ENCODE peak calls at places on chromosome 4, in ten cellular contexts. A is putamen; I is glomerular endothelial cell; N is mesendoderm; T is endothelial cell of umbilical vein; S is uterus; H is activated CD8-positive, alpha-beta memory T cell treated with anti-CD3 and anti-CD28 coated beads, Interleukin-2, amount 50 U/mL, for 48 hours; R is fibroblast of villous mesenchyme; G is smooth muscle cell of the brain vasculature; X is NCI-H460. Y is an unnamed sample.

GRCh38 chr4:67871867-67872266 is 11.9 kb downstream of the TMPRSS11D start:
- DNase-seq in A (no peak), I (peak; percentile 22), N (peak; percentile 44), T (peak; percentile 74), S (no peak), H (no peak), R (peak; percentile 60), G (no peak), X (peak; percentile 21), Y (no peak)

GRCh38 chr4:100827756-100828155 is 309.9 kb upstream of the EMCN start:
- DNase-seq in A (no peak), I (no peak), N (no peak), T (no peak), S (no peak), H (no peak), R (no peak), G (no peak), X (no peak), Y (no peak)

GRCh38 chr4:83179205-83179604 is 64.7 kb upstream of the PLAC8 start:
- DNase-seq in A (no peak), I (no peak), N (no peak), T (no peak), S (no peak), H (no peak), R (peak; percentile 3), G (no peak), X (no peak), Y (no peak)

GRCh38 chr4:127844605-127845116 is 36.0 kb upstream of the PLK4 start:
- DNase-seq in A (peak; percentile 8), I (no peak), N (peak; percentile 59), T (no peak), S (no peak), H (no peak), R (no peak), G (no peak), X (no peak), Y (no peak)

GRCh38 chr4:170089274-170089742 is 448 bp downstream of the AADAT start:
- DNase-seq in A (peak; percentile 48), I (peak; percentile 16), N (peak; percentile 72), T (peak; percentile 44), S (no peak), H (no peak), R (peak; percentile 40), G (no peak), X (peak; percentile 15), Y (peak; percentile 43)

GRCh38 chr4:28378109-28378830 is 1517.6 kb downstream of the STIM2 start:
- DNase-seq in A (no peak), I (no peak), N (peak; percentile 54), T (no peak), S (no peak), H (no peak), R (no peak), G (no peak), X (no peak), Y (no peak)

GRCh38 chr4:166280642-166281041 is 407.6 kb downstream of the TLL1 start:
- DNase-seq in A (no peak), I (no peak), N (no peak), T (no peak), S (no peak), H (no peak), R (no peak), G (no peak), X (no peak), Y (no peak)

GRCh38 chr4:41933997-41934812 is 1.0 kb upstream of the TMEM33 start:
- DNase-seq in A (no peak), I (no peak), N (no peak), T (no peak), S (no peak), H (no peak), R (peak; percentile 85), G (no peak), X (peak; percentile 92), Y (peak; percentile 54)

GRCh38 chr4:26150948-26151347 is 169.9 kb upstream of the RBPJ start:
- DNase-seq in A (peak; percentile 19), I (no peak), N (no peak), T (no peak), S (no peak), H (peak; percentile 73), R (no peak), G (no peak), X (no peak), Y (no peak)

GRCh38 chr4:53514509-53514908 is 76.8 kb downstream of the LNX1 start:
- DNase-seq in A (no peak), I (no peak), N (no peak), T (no peak), S (no peak), H (no peak), R (no peak), G (no peak), X (no peak), Y (no peak)

GRCh38 chr4:31645211-31645610 is 925.0 kb downstream of the PCDH7 start:
- DNase-seq in A (no peak), I (no peak), N (no peak), T (no peak), S (no peak), H (no peak), R (no peak), G (no peak), X (no peak), Y (no peak)